ENCODE peak calls at places on chromosomes 5 and 9, in nine cellular contexts. One of them, this sample, is unnamed.

GRCh38 chr9:87107072-87107471 is 159.8 kb upstream of the GAS1 start:
- DNase-seq in endothelial cell: no peak
- DNase-seq in substantia nigra: no peak
- DNase-seq in HTR-8/SVneo: no peak
- DNase-seq in HEK293T: peak; percentile 19
- DNase-seq in sciatic nerve: no peak
- DNase-seq in uterus: no peak
- DNase-seq in GM23248: no peak
- DNase-seq in PC-9: no peak
- DNase-seq in this sample: no peak

GRCh38 chr5:59069438-59070079 is 486.7 kb downstream of the RAB3C start:
- DNase-seq in PC-9: peak; percentile 23
- DNase-seq in sciatic nerve: no peak
- DNase-seq in substantia nigra: peak; percentile 0
- DNase-seq in uterus: peak; percentile 39
- DNase-seq in HEK293T: no peak
- DNase-seq in GM23248: peak; percentile 96
- DNase-seq in endothelial cell: no peak
- DNase-seq in HTR-8/SVneo: peak; percentile 71
- DNase-seq in this sample: no peak

GRCh38 chr5:72325566-72326297 is 5.6 kb downstream of the PTCD2 start:
- DNase-seq in HTR-8/SVneo: no peak
- DNase-seq in substantia nigra: no peak
- DNase-seq in PC-9: no peak
- DNase-seq in endothelial cell: no peak
- DNase-seq in uterus: no peak
- DNase-seq in HEK293T: no peak
- DNase-seq in GM23248: peak; percentile 84
- DNase-seq in sciatic nerve: no peak
- DNase-seq in this sample: no peak

GRCh38 chr5:169009171-169009570 is 291.8 kb downstream of the SLIT3 start:
- DNase-seq in uterus: no peak
- DNase-seq in PC-9: no peak
- DNase-seq in substantia nigra: no peak
- DNase-seq in HEK293T: no peak
- DNase-seq in HTR-8/SVneo: no peak
- DNase-seq in GM23248: peak; percentile 72
- DNase-seq in endothelial cell: no peak
- DNase-seq in sciatic nerve: no peak
- DNase-seq in this sample: no peak

GRCh38 chr5:24633705-24634325 is 11.0 kb downstream of the CDH10 start:
- DNase-seq in HEK293T: peak; percentile 13
- DNase-seq in PC-9: peak; percentile 21
- DNase-seq in sciatic nerve: no peak
- DNase-seq in uterus: no peak
- DNase-seq in HTR-8/SVneo: peak; percentile 31
- DNase-seq in GM23248: peak; percentile 56
- DNase-seq in endothelial cell: peak; percentile 21
- DNase-seq in substantia nigra: no peak
- DNase-seq in this sample: no peak

GRCh38 chr9:93295031-93295430 is 111.1 kb downstream of the WNK2 start:
- DNase-seq in sciatic nerve: no peak
- DNase-seq in PC-9: no peak
- DNase-seq in endothelial cell: no peak
- DNase-seq in GM23248: peak; percentile 36
- DNase-seq in uterus: peak; percentile 56
- DNase-seq in substantia nigra: no peak
- DNase-seq in HTR-8/SVneo: no peak
- DNase-seq in HEK293T: peak; percentile 6
- DNase-seq in this sample: no peak

GRCh38 chr5:42840279-42840678 is 28.6 kb upstream of the SELENOP start:
- DNase-seq in PC-9: no peak
- DNase-seq in substantia nigra: no peak
- DNase-seq in uterus: peak; percentile 76
- DNase-seq in HTR-8/SVneo: peak; percentile 38
- DNase-seq in HEK293T: no peak
- DNase-seq in endothelial cell: no peak
- DNase-seq in sciatic nerve: peak; percentile 80
- DNase-seq in GM23248: peak; percentile 86
- DNase-seq in this sample: no peak

GRCh38 chr5:9440517-9440916 is 105.4 kb downstream of the SEMA5A start:
- DNase-seq in sciatic nerve: no peak
- DNase-seq in substantia nigra: no peak
- DNase-seq in uterus: no peak
- DNase-seq in HEK293T: no peak
- DNase-seq in PC-9: no peak
- DNase-seq in endothelial cell: no peak
- DNase-seq in HTR-8/SVneo: peak; percentile 25
- DNase-seq in GM23248: peak; percentile 73
- DNase-seq in this sample: no peak

GRCh38 chr5:134527961-134528424 is 2.5 kb downstream of the JADE2 start:
- DNase-seq in HTR-8/SVneo: no peak
- DNase-seq in HEK293T: no peak
- DNase-seq in endothelial cell: no peak
- DNase-seq in substantia nigra: no peak
- DNase-seq in sciatic nerve: no peak
- DNase-seq in PC-9: no peak
- DNase-seq in GM23248: no peak
- DNase-seq in uterus: no peak
- DNase-seq in this sample: no peak

GRCh38 chr5:39175273-39175955 is 43.9 kb downstream of the FYB1 start:
- DNase-seq in substantia nigra: no peak
- DNase-seq in sciatic nerve: no peak
- DNase-seq in HTR-8/SVneo: no peak
- DNase-seq in GM23248: no peak
- DNase-seq in HEK293T: no peak
- DNase-seq in endothelial cell: no peak
- DNase-seq in PC-9: no peak
- DNase-seq in uterus: no peak
- DNase-seq in this sample: no peak

GRCh38 chr5:110269478-110270142 is 456.9 kb downstream of the TMEM232 start:
- DNase-seq in PC-9: no peak
- DNase-seq in endothelial cell: no peak
- DNase-seq in uterus: no peak
- DNase-seq in sciatic nerve: no peak
- DNase-seq in substantia nigra: no peak
- DNase-seq in HEK293T: no peak
- DNase-seq in GM23248: peak; percentile 28
- DNase-seq in HTR-8/SVneo: no peak
- DNase-seq in this sample: no peak

GRCh38 chr5:150155258-150156032 is at the start of gene PDGFRB:
- DNase-seq in HEK293T: no peak
- DNase-seq in GM23248: peak; percentile 88
- DNase-seq in endothelial cell: no peak
- DNase-seq in sciatic nerve: peak; percentile 95
- DNase-seq in PC-9: no peak
- DNase-seq in substantia nigra: peak; percentile 83
- DNase-seq in HTR-8/SVneo: peak; percentile 86
- DNase-seq in uterus: peak; percentile 97
- DNase-seq in this sample: peak; percentile 85

GRCh38 chr9:127981559-127982121 is 851 bp upstream of the EEIG1 start:
- DNase-seq in sciatic nerve: no peak
- DNase-seq in GM23248: no peak
- DNase-seq in HTR-8/SVneo: no peak
- DNase-seq in PC-9: no peak
- DNase-seq in endothelial cell: no peak
- DNase-seq in substantia nigra: no peak
- DNase-seq in HEK293T: no peak
- DNase-seq in uterus: no peak
- DNase-seq in this sample: no peak

GRCh38 chr5:108521841-108522506 is 140.1 kb upstream of the FBXL17 start:
- DNase-seq in uterus: no peak
- DNase-seq in HTR-8/SVneo: peak; percentile 42
- DNase-seq in PC-9: peak; percentile 9
- DNase-seq in sciatic nerve: no peak
- DNase-seq in substantia nigra: no peak
- DNase-seq in endothelial cell: peak; percentile 62
- DNase-seq in HEK293T: peak; percentile 40
- DNase-seq in GM23248: peak; percentile 73
- DNase-seq in this sample: peak; percentile 35

GRCh38 chr5:172898513-172899369 is 60.5 kb upstream of the RPL26L1 start:
- DNase-seq in uterus: no peak
- DNase-seq in endothelial cell: no peak
- DNase-seq in HTR-8/SVneo: no peak
- DNase-seq in HEK293T: no peak
- DNase-seq in PC-9: no peak
- DNase-seq in substantia nigra: no peak
- DNase-seq in sciatic nerve: no peak
- DNase-seq in GM23248: no peak
- DNase-seq in this sample: no peak